ENCODE peak calls at places on chromosome 2, in seven cellular contexts. H is endothelial cell of umbilical vein; C is AG10803; J is body of pancreas; L is upper lobe of right lung; V is CD4-positive, alpha-beta T cell; O is colonic mucosa. E is an unnamed sample.

GRCh38 chr2:138298120-138298814 is 203.3 kb upstream of the SPOPL start:
- DNase-seq in H (no peak), C (no peak), J (no peak), L (peak), V (no peak), O (no peak), E (no peak)

GRCh38 chr2:200262047-200262446 is 44.4 kb upstream of the SPATS2L start:
- DNase-seq in H (no peak), C (no peak), J (no peak), L (no peak), V (no peak), O (no peak), E (no peak)

GRCh38 chr2:187774551-187775071 is 220.4 kb upstream of the TFPI start:
- DNase-seq in H (peak), C (peak), J (no peak), L (no peak), V (no peak), O (no peak), E (peak)

GRCh38 chr2:2083113-2083757 is 247.8 kb downstream of the MYT1L start:
- DNase-seq in H (no peak), C (no peak), J (peak), L (no peak), V (no peak), O (no peak), E (no peak)

GRCh38 chr2:101803945-101804696 is 106.6 kb downstream of the MAP4K4 start:
- DNase-seq in H (no peak), C (peak), J (no peak), L (no peak), V (no peak), O (no peak), E (peak)

GRCh38 chr2:13052547-13052946 is 335.8 kb downstream of the TRIB2 start:
- DNase-seq in H (no peak), C (no peak), J (no peak), L (no peak), V (no peak), O (no peak), E (no peak)

GRCh38 chr2:38615237-38615636 is 12.5 kb upstream of the HNRNPLL start:
- DNase-seq in H (no peak), C (peak), J (no peak), L (no peak), V (no peak), O (no peak), E (no peak)

GRCh38 chr2:31254237-31255203 is 20.6 kb downstream of the EHD3 start:
- DNase-seq in H (no peak), C (no peak), J (no peak), L (no peak), V (no peak), O (no peak), E (no peak)

GRCh38 chr2:213089438-213089837 is 62.0 kb downstream of the IKZF2 start:
- DNase-seq in H (no peak), C (peak), J (no peak), L (no peak), V (no peak), O (no peak), E (peak)

GRCh38 chr2:234905547-234906260 is 46.1 kb upstream of the SH3BP4 start:
- DNase-seq in H (no peak), C (peak), J (no peak), L (no peak), V (no peak), O (no peak), E (no peak)

GRCh38 chr2:165718811-165719210 is 75.2 kb downstream of the GALNT3 start:
- DNase-seq in H (no peak), C (no peak), J (no peak), L (no peak), V (no peak), O (no peak), E (no peak)

GRCh38 chr2:149160701-149161217 is 122.3 kb downstream of the LYPD6B start:
- DNase-seq in H (no peak), C (no peak), J (no peak), L (no peak), V (no peak), O (no peak), E (no peak)

GRCh38 chr2:107002735-107003134 is 116.8 kb upstream of the ST6GAL2 start:
- DNase-seq in H (no peak), C (no peak), J (no peak), L (no peak), V (no peak), O (no peak), E (no peak)

GRCh38 chr2:164069542-164069941 is 333.7 kb upstream of the FIGN start:
- DNase-seq in H (no peak), C (no peak), J (no peak), L (no peak), V (no peak), O (no peak), E (no peak)

GRCh38 chr2:27021253-27021801 is 11.4 kb upstream of the TMEM214 start:
- DNase-seq in H (no peak), C (peak), J (no peak), L (no peak), V (no peak), O (peak), E (peak)

GRCh38 chr2:193868833-193869232 is 1674.1 kb upstream of the TMEFF2 start:
- DNase-seq in H (no peak), C (no peak), J (no peak), L (no peak), V (no peak), O (no peak), E (peak)

GRCh38 chr2:26355038-26355995 is 8.7 kb upstream of the ADGRF3 start:
- DNase-seq in H (no peak), C (peak), J (no peak), L (no peak), V (no peak), O (no peak), E (peak)

GRCh38 chr2:51301376-51301775 is 269.4 kb upstream of the NRXN1 start:
- DNase-seq in H (no peak), C (no peak), J (no peak), L (no peak), V (no peak), O (no peak), E (no peak)

GRCh38 chr2:237283136-237283928 is 130.6 kb downstream of the COL6A3 start:
- DNase-seq in H (no peak), C (peak), J (no peak), L (no peak), V (no peak), O (no peak), E (peak)

GRCh38 chr2:234446404-234447076 is 50.3 kb downstream of the ARL4C start:
- DNase-seq in H (peak), C (no peak), J (no peak), L (peak), V (peak), O (peak), E (no peak)

GRCh38 chr2:121088251-121089004 is 196.6 kb downstream of the TFCP2L1 start:
- DNase-seq in H (no peak), C (peak), J (no peak), L (no peak), V (no peak), O (no peak), E (peak)

GRCh38 chr2:159262226-159262625 is 24.3 kb downstream of the WDSUB1 start:
- DNase-seq in H (no peak), C (peak), J (no peak), L (no peak), V (no peak), O (no peak), E (peak)

GRCh38 chr2:143397886-143398614 is 268.8 kb downstream of the ARHGAP15 start:
- DNase-seq in H (no peak), C (peak), J (no peak), L (no peak), V (no peak), O (no peak), E (peak)

GRCh38 chr2:168180914-168181313 is 66.5 kb downstream of the STK39 start:
- DNase-seq in H (no peak), C (no peak), J (no peak), L (no peak), V (no peak), O (no peak), E (no peak)

GRCh38 chr2:232473467-232473890 is 14.2 kb downstream of the ECEL1 start:
- DNase-seq in H (no peak), C (no peak), J (no peak), L (peak), V (no peak), O (no peak), E (peak)

GRCh38 chr2:66596229-66596628 is 161.3 kb downstream of the MEIS1 start:
- DNase-seq in H (no peak), C (no peak), J (no peak), L (no peak), V (no peak), O (no peak), E (peak)

DNA sequence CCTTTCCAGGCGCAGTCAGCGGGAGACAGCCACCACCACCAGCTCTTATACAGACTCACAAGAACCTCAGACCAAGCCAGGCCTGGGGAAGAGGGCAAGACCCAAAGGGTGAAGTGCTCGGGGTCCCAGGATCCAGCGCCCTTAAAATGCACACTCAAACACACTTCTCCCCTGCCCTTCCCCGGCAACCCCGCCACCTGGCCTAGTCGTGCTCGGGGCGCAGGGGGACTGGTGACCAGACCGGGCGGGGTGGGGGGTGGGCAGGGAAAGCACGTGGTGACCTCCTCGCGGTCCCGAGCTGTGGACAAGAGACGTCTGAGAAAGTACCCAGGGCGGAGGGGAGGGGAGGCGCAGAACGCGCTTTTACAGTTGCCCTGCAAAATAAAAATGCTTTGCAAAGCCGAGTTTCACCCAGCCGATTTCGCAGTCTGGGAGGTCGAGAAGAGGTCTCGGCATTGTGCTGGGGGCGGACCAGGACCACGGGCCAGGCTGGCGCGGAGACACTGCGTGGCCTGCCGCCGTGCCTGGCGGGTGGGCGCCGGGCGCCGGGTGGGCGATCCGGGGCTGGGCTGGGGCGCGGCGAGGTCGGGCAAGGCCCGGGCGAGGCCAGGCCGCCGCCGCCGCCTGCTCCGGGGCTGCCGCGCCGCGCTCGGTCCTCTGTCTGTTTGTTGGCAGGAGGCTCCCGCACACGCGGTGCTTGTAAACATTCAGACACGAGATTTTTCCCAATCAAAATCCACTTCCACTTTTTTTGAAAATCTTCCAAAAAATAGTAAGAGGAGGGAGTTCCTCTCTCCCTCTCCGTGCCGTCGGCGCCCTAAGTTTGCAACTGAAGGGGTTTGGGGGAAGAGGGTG is 2.0 kb downstream of the BCL11A start:
- DNase-seq in H (no peak), C (peak), J (peak), L (peak), V (no peak), O (peak), E (peak)
- TF ChIP-seq CTCF in H (no peak), C (no peak), J (no peak), L (no peak), V (no peak), O (no peak), E (no peak)

DNA sequence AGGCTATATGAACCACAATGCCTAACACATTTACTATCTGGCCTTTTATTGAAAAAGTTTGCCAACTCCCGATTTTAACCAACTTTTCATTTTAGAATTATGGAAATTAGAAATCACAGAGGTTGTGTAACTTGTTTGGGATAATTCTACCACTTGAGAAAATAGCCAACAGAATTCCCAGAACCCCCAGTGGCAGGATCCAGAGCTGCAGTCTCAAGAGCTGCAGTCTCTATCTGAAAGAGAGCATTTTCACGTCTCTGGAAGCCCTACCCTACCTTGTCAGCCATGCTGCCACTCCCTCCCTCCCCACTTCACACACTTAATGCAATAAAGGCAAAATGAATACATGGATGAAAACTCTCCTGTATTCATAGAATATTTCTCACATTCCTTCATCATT is 23.4 kb upstream of the TSPYL6 start:
- DNase-seq in H (no peak), C (no peak), J (no peak), L (no peak), V (no peak), O (no peak), E (no peak)
- TF ChIP-seq CTCF in H (peak), C (peak), J (no peak), L (no peak), V (no peak), O (no peak), E (peak)

DNA sequence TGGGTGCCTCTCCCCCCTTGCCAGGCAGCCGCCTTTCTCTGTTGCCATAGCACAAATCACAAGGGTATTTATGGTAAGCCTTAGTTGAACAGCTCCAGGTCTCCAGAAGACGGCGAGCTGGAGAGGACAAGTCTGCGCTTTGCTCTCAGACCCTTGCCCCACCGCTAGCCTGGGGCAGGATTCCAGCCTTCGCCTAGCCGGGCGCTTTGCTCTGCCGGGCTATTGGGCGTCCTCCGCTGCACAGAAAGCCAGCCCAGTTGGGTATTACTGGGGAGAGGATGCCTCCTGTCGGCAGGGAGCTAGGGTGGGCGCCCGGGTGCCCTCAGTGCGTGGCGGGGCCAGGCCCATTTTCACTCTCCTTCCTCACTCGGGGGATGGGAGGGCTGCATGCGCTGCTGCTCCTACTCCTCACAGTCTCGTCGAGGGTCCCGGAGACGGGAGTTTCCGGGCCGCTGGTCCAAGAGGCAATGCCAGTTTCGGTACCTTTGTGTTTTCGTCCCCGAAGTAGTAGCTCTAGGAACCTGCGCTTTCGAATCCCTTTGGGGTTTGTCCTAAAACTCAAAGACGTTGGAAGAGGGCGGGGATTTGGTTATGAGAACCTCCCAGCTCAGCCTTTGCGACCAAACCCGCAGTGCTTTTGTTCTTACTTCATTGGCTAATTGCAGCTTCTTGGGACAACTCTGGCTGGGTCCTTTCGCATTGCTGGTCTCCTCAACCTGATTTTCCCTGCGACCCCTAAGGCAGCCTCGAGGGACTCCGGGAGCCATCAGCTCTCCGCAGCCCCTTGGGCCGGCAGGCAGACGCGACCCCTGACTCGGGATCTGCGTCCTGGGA is 3.6 kb upstream of the DLX2 start:
- DNase-seq in H (peak), C (peak), J (no peak), L (no peak), V (no peak), O (no peak), E (no peak)
- TF ChIP-seq CTCF in H (peak), C (peak), J (no peak), L (peak), V (peak), O (no peak), E (peak)

DNA sequence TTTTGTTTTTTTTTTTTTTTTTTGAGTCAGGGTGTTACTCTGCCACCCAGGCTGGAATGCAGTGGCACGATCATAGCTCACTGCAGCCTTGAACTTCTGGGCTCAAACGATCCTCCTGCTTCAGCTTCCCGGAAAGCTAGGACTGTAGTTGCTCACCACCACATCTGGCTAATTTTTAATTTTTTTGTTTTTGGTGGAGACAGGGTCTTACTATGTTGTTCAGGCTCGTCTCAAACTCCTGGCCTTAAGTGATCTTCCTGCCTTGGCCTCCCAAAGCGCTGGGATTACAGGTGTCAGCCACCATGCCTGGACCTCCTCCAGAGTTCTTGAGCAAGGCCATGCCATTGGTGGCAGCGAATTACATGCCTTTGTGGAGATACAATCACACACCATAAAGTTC is 35.2 kb downstream of the ASB1 start:
- DNase-seq in H (no peak), C (no peak), J (no peak), L (no peak), V (no peak), O (no peak), E (no peak)
- TF ChIP-seq CTCF in H (no peak), C (no peak), J (no peak), L (no peak), V (no peak), O (no peak), E (no peak)

E was measured in foreskin fibroblast.